ENCODE peak calls at places on chromosome 18, in five cellular contexts. Y is GM12878, N is H54, J is ovary, D is HCT116. R is an unnamed sample.
A peak's percentile ranks its signal among the peaks of the same experiment; 100 is the strongest.

GRCh38 chr18:4106407-4107033 is 348.6 kb downstream of the DLGAP1 start:
- DNase-seq in Y (no peak), J (peak; percentile 23), D (peak; percentile 42), N (peak; percentile 6), R (peak; percentile 45)

GRCh38 chr18:76407681-76408080 is 87.4 kb downstream of the ZNF516 start:
- DNase-seq in J (no peak), N (no peak), D (no peak), Y (no peak), R (no peak)

GRCh38 chr18:26448714-26449159 is 99.6 kb downstream of the KCTD1 start:
- DNase-seq in D (no peak), N (no peak), J (no peak), Y (no peak), R (no peak)

GRCh38 chr18:69196336-69196735 is 204.4 kb upstream of the DOK6 start:
- DNase-seq in D (no peak), J (no peak), Y (no peak), N (no peak), R (no peak)

GRCh38 chr18:46481048-46481846 is 175.8 kb downstream of the LOXHD1 start:
- DNase-seq in N (no peak), Y (no peak), J (no peak), D (peak; percentile 27), R (no peak)

GRCh38 chr18:59282341-59282740 is 9.1 kb upstream of the RAX start:
- DNase-seq in J (no peak), Y (no peak), D (no peak), N (no peak), R (no peak)

GRCh38 chr18:77047803-77048419 is 84.7 kb downstream of the MBP start:
- DNase-seq in Y (no peak), J (no peak), D (no peak), N (no peak), R (no peak)

GRCh38 chr18:76410033-76410432 is 85.0 kb downstream of the ZNF516 start:
- DNase-seq in Y (no peak), D (no peak), J (peak; percentile 1), N (no peak), R (no peak)

GRCh38 chr18:13566941-13567762 is 159.2 kb downstream of the FAM210A start:
- DNase-seq in D (no peak), Y (peak; percentile 89), J (no peak), N (no peak), R (no peak)

GRCh38 chr18:76475450-76476203 is 19.4 kb downstream of the ZNF516 start:
- DNase-seq in Y (no peak), D (no peak), J (no peak), N (no peak), R (no peak)

GRCh38 chr18:53375641-53376040 is 848.8 kb downstream of the MBD2 start:
- DNase-seq in D (no peak), J (no peak), N (no peak), Y (no peak), R (no peak)

GRCh38 chr18:31241900-31242409 is 76.0 kb upstream of the DSG1 start:
- DNase-seq in Y (no peak), D (peak; percentile 99), N (peak; percentile 1), J (no peak), R (peak; percentile 70)

GRCh38 chr18:56146565-56146964 is 491.8 kb downstream of the TXNL1 start:
- DNase-seq in N (no peak), D (no peak), Y (no peak), J (no peak), R (no peak)

GRCh38 chr18:596288-596881 is 403 bp upstream of the CLUL1 start:
- DNase-seq in J (peak; percentile 48), N (peak; percentile 26), D (peak; percentile 47), Y (no peak), R (peak; percentile 71)

GRCh38 chr18:57916684-57917083 is 113.6 kb upstream of the ATP8B1 start:
- DNase-seq in N (no peak), D (no peak), J (no peak), Y (no peak), R (no peak)

GRCh38 chr18:55821219-55821618 is 233.2 kb upstream of the TCF4 start:
- DNase-seq in Y (no peak), D (no peak), J (no peak), N (no peak), R (no peak)

GRCh38 chr18:56901919-56902318 is 245.0 kb upstream of the BOD1L2 start:
- DNase-seq in N (no peak), J (no peak), D (no peak), Y (no peak), R (no peak)

GRCh38 chr18:62713651-62714247 is 1.6 kb upstream of the PHLPP1 start:
- DNase-seq in D (no peak), Y (no peak), N (no peak), J (peak; percentile 11), R (no peak)

GRCh38 chr18:62716679-62717058 is 1.3 kb downstream of the PHLPP1 start:
- DNase-seq in D (no peak), Y (no peak), J (peak; percentile 38), N (peak; percentile 5), R (no peak)

GRCh38 chr18:62714671-62715438 is 486 bp upstream of the PHLPP1 start:
- DNase-seq in N (peak; percentile 90), Y (peak; percentile 93), J (peak; percentile 100), D (peak; percentile 99), R (peak; percentile 100)

GRCh38 chr18:62715829-62716678 is 713 bp downstream of the PHLPP1 start:
- DNase-seq in J (peak; percentile 42), N (peak; percentile 30), D (peak; percentile 16), Y (no peak), R (peak; percentile 53)

GRCh38 chr18:62715439-62715792 is at the start of gene PHLPP1:
- DNase-seq in N (no peak), J (no peak), D (no peak), Y (no peak), R (no peak)
- TF ChIP-seq POLR2A in N (peak; percentile 85), J (peak; percentile 68), D (no peak), Y (peak; percentile 57), R (peak; percentile 53)

DNA sequence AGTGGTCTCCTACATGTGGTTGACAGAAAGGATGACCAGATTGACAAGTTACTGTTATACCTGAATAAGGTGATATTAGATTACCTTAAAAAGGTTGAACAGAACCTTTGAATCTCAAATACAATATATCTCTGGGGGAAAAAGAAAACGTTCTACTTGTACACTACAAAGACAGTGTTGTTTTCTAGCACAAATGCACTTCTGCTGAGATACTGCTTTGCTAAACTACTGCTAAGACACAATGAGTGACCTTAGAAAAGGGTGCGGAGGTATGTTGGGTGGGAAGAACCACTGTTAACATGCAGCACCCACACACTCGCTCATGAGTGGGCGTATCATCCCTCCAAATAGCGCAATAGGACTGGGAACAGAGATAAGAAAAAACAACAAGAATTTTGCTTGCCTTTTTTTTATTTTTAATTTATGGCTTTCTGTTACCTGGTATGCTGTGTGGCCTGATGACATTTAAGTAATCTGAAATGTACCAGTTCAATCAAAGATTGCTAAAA is 6.1 kb downstream of the BCL2 start:
- DNase-seq in D (no peak), N (no peak), Y (no peak), J (no peak), R (no peak)
- TF ChIP-seq POLR2A in D (no peak), N (no peak), Y (no peak), J (no peak), R (no peak)

DNA sequence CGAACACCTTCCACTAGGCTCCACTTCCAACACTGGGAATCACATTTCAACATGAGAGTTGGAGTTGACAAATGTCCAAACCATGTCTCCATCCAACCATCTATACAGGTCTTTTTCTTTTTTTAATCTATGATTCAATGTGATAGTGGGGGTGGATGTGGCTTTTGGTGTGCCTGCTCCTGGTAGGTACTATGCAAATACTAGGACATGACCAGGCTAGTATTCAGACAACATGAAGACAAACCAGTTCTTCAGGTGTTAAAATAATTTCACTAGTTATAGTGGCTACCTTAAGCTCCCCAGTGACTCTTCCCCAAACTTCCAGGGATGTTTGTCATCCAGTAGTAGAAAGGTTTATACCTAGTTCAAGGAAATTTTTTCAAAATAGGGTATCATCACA is 387.5 kb downstream of the CDH2 start:
- DNase-seq in Y (no peak), D (no peak), J (no peak), N (no peak), R (no peak)
- TF ChIP-seq POLR2A in Y (no peak), D (no peak), J (no peak), N (no peak), R (no peak)

DNA sequence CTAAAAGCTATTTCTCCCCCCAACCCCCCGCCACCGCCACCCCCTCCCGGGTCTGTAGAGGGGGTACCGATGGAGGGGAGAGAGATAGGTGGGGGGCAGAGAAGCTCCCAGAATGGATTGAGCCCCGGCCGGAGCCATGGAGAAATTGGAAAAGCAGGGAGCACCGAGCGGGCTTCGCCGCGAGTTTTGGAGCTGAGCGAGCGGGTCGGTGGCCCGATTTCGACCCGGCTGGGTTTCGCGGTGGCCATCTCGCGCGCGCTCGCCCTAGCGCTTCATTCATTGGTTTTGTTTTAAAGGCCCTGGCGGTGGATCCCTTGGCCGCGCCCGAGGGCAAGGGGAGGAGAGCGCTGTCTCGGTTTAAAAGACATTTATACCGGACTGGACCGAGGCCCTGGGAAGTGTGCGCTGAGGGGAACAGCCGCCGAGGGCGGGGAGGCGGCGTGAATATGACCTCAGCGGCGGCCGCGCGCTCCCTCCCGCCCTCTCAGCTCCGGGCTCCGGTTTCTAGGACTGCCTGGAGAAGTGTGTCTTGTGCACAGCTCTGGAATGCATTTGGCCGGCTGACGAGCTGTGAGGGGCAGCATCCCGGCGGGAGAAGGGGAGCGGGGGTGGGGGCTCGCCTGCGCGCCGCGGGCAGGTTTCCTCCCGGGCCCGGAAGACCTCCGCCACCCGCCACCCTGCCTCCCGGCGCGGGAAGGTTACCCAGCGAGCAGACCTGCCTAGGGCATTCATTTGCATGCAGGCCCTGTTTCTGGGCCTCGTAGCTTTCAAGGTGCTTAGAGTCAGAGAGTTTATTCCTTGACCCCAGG is 1.7 kb upstream of the SMAD7 start:
- DNase-seq in J (peak; percentile 79), D (no peak), N (peak; percentile 61), Y (no peak), R (peak; percentile 77)
- TF ChIP-seq POLR2A in J (peak; percentile 37), D (no peak), N (no peak), Y (peak; percentile 57), R (no peak)

GRCh38 chr18:36811955-36812354 is 16.8 kb downstream of the TPGS2 start:
- DNase-seq in D (no peak), J (no peak), Y (no peak), N (no peak), R (no peak)

GRCh38 chr18:36813753-36814130 is 15.1 kb downstream of the TPGS2 start:
- DNase-seq in D (no peak), N (no peak), J (no peak), Y (no peak), R (no peak)

GRCh38 chr18:36812686-36813085 is 16.1 kb downstream of the TPGS2 start:
- DNase-seq in D (no peak), Y (no peak), J (peak; percentile 17), N (no peak), R (no peak)

GRCh38 chr18:36814994-36815393 is 13.8 kb downstream of the TPGS2 start:
- DNase-seq in J (no peak), Y (no peak), N (no peak), D (no peak), R (no peak)

DNA sequence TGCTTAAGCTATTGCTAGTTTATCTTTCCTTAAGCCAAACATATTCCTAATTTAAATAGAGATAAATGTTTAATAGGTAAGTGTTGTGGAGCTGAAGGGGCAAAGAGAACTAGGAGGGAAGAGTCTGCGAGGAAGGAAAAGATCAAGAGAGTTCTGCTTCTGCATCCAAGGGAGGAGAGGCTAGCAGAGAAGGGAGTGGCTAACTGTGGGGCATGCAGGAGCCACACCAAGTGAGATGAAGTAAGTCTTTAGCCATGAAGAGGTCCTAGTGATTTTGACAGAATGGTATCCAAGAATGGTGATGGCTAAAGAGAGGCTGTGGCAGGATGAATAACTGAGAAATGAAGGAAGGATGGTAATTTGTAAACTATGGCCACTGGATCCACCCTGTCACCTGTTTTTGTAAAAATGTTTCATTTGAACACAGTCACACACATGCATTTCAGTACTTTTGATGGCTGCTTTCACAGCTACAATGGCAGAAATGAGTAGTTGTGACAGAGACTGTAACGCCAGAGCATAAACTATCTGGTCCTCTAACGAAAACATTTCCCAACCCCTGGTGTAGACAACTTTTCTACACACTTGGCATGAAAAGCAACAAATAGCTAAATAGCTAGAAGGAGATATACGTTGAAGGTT is 15.6 kb downstream of the TPGS2 start:
- DNase-seq in N (no peak), D (no peak), Y (no peak), J (no peak), R (no peak)
- TF ChIP-seq POLR2A in N (no peak), D (no peak), Y (no peak), J (no peak), R (no peak)

R was measured in breast epithelium.